ENCODE peak calls at places on chromosomes 13 and 19, in eight cellular contexts. One of them, this sample, is unnamed.

GRCh38 chr19:23698711-23699520 is 11.9 kb upstream of the ZNF675 start:
- DNase-seq in CD4-positive, alpha-beta T cell: no peak
- DNase-seq in GM23338: peak; percentile 27
- DNase-seq in Caco-2: no peak
- DNase-seq in PC-3: peak; percentile 43
- DNase-seq in A549: no peak
- DNase-seq in BJ: no peak
- DNase-seq in lower leg skin: peak; percentile 61
- DNase-seq in this sample: no peak

GRCh38 chr13:110944121-110944967 is 29.5 kb upstream of the ANKRD10 start:
- DNase-seq in CD4-positive, alpha-beta T cell: no peak
- DNase-seq in GM23338: peak; percentile 60
- DNase-seq in lower leg skin: no peak
- DNase-seq in PC-3: peak; percentile 70
- DNase-seq in A549: peak; percentile 65
- DNase-seq in Caco-2: peak; percentile 59
- DNase-seq in BJ: no peak
- DNase-seq in this sample: no peak

GRCh38 chr19:2524840-2525723 is 49.2 kb downstream of the GADD45B start:
- DNase-seq in PC-3: peak; percentile 87
- DNase-seq in GM23338: peak; percentile 43
- DNase-seq in BJ: no peak
- DNase-seq in CD4-positive, alpha-beta T cell: no peak
- DNase-seq in lower leg skin: peak; percentile 49
- DNase-seq in A549: peak; percentile 86
- DNase-seq in Caco-2: peak; percentile 49
- DNase-seq in this sample: no peak

GRCh38 chr13:49340161-49340560 is 92.4 kb downstream of the CDADC1 start:
- DNase-seq in A549: no peak
- DNase-seq in Caco-2: no peak
- DNase-seq in BJ: no peak
- DNase-seq in PC-3: no peak
- DNase-seq in lower leg skin: no peak
- DNase-seq in GM23338: no peak
- DNase-seq in CD4-positive, alpha-beta T cell: no peak
- DNase-seq in this sample: no peak

GRCh38 chr13:76641056-76641455 is 245.1 kb downstream of the KCTD12 start:
- DNase-seq in lower leg skin: no peak
- DNase-seq in BJ: no peak
- DNase-seq in Caco-2: no peak
- DNase-seq in GM23338: no peak
- DNase-seq in PC-3: no peak
- DNase-seq in CD4-positive, alpha-beta T cell: no peak
- DNase-seq in A549: no peak
- DNase-seq in this sample: no peak

GRCh38 chr13:80339841-80340642 is 884 bp downstream of the SPRY2 start:
- DNase-seq in BJ: no peak
- DNase-seq in lower leg skin: peak; percentile 41
- DNase-seq in CD4-positive, alpha-beta T cell: no peak
- DNase-seq in A549: peak; percentile 29
- DNase-seq in GM23338: peak; percentile 31
- DNase-seq in PC-3: peak; percentile 30
- DNase-seq in Caco-2: peak; percentile 69
- DNase-seq in this sample: peak; percentile 23

GRCh38 chr19:8044018-8044417 is 8.5 kb upstream of the CCL25 start:
- DNase-seq in PC-3: no peak
- DNase-seq in BJ: no peak
- DNase-seq in lower leg skin: no peak
- DNase-seq in CD4-positive, alpha-beta T cell: no peak
- DNase-seq in Caco-2: no peak
- DNase-seq in A549: no peak
- DNase-seq in GM23338: no peak
- DNase-seq in this sample: no peak

GRCh38 chr13:80962855-80963254 is 621.9 kb upstream of the SPRY2 start:
- DNase-seq in GM23338: no peak
- DNase-seq in A549: no peak
- DNase-seq in PC-3: peak; percentile 21
- DNase-seq in CD4-positive, alpha-beta T cell: no peak
- DNase-seq in BJ: no peak
- DNase-seq in lower leg skin: no peak
- DNase-seq in Caco-2: no peak
- DNase-seq in this sample: no peak

GRCh38 chr19:2538096-2538757 is 62.3 kb downstream of the GADD45B start:
- DNase-seq in A549: no peak
- DNase-seq in Caco-2: no peak
- DNase-seq in lower leg skin: no peak
- DNase-seq in CD4-positive, alpha-beta T cell: no peak
- DNase-seq in GM23338: no peak
- DNase-seq in PC-3: no peak
- DNase-seq in BJ: no peak
- DNase-seq in this sample: no peak

GRCh38 chr19:18225355-18225701 is 910 bp downstream of the PDE4C start:
- DNase-seq in BJ: no peak
- DNase-seq in lower leg skin: no peak
- DNase-seq in GM23338: no peak
- DNase-seq in CD4-positive, alpha-beta T cell: no peak
- DNase-seq in PC-3: no peak
- DNase-seq in Caco-2: no peak
- DNase-seq in A549: no peak
- DNase-seq in this sample: no peak

GRCh38 chr19:1370579-1371361 is 12.9 kb upstream of the NDUFS7 start:
- DNase-seq in CD4-positive, alpha-beta T cell: no peak
- DNase-seq in A549: no peak
- DNase-seq in BJ: no peak
- DNase-seq in lower leg skin: no peak
- DNase-seq in GM23338: no peak
- DNase-seq in Caco-2: no peak
- DNase-seq in PC-3: no peak
- DNase-seq in this sample: no peak

GRCh38 chr19:11587302-11587972 is 9.8 kb upstream of the ZNF627 start:
- DNase-seq in CD4-positive, alpha-beta T cell: peak; percentile 74
- DNase-seq in BJ: no peak
- DNase-seq in Caco-2: peak; percentile 81
- DNase-seq in A549: peak; percentile 58
- DNase-seq in PC-3: peak; percentile 85
- DNase-seq in lower leg skin: peak; percentile 65
- DNase-seq in GM23338: peak; percentile 85
- DNase-seq in this sample: peak; percentile 70

GRCh38 chr13:26658491-26658890 is 101.0 kb downstream of the WASF3 start:
- DNase-seq in GM23338: no peak
- DNase-seq in PC-3: no peak
- DNase-seq in A549: no peak
- DNase-seq in BJ: no peak
- DNase-seq in lower leg skin: no peak
- DNase-seq in Caco-2: no peak
- DNase-seq in CD4-positive, alpha-beta T cell: no peak
- DNase-seq in this sample: no peak

GRCh38 chr19:29311391-29311790 is 98.4 kb upstream of the UQCRFS1 start:
- DNase-seq in Caco-2: no peak
- DNase-seq in CD4-positive, alpha-beta T cell: no peak
- DNase-seq in GM23338: peak; percentile 39
- DNase-seq in A549: no peak
- DNase-seq in BJ: no peak
- DNase-seq in PC-3: no peak
- DNase-seq in lower leg skin: no peak
- DNase-seq in this sample: no peak

GRCh38 chr19:6754136-6754535 is 13.1 kb downstream of the SH2D3A start:
- DNase-seq in PC-3: no peak
- DNase-seq in lower leg skin: no peak
- DNase-seq in CD4-positive, alpha-beta T cell: no peak
- DNase-seq in Caco-2: no peak
- DNase-seq in GM23338: no peak
- DNase-seq in BJ: no peak
- DNase-seq in A549: no peak
- DNase-seq in this sample: no peak

GRCh38 chr19:6754653-6755463 is 12.4 kb downstream of the SH2D3A start:
- DNase-seq in BJ: no peak
- DNase-seq in CD4-positive, alpha-beta T cell: no peak
- DNase-seq in Caco-2: no peak
- DNase-seq in GM23338: no peak
- DNase-seq in A549: no peak
- DNase-seq in PC-3: no peak
- DNase-seq in lower leg skin: no peak
- DNase-seq in this sample: no peak

GRCh38 chr19:6751189-6751588 is 11.7 kb downstream of the TRIP10 start:
- DNase-seq in CD4-positive, alpha-beta T cell: no peak
- DNase-seq in BJ: no peak
- DNase-seq in GM23338: no peak
- DNase-seq in Caco-2: peak; percentile 29
- DNase-seq in PC-3: no peak
- DNase-seq in A549: no peak
- DNase-seq in lower leg skin: no peak
- DNase-seq in this sample: no peak

GRCh38 chr19:6752257-6753177 is 13.0 kb downstream of the TRIP10 start:
- DNase-seq in BJ: no peak
- DNase-seq in lower leg skin: no peak
- DNase-seq in Caco-2: peak; percentile 95
- DNase-seq in A549: no peak
- DNase-seq in PC-3: no peak
- DNase-seq in GM23338: peak; percentile 91
- DNase-seq in CD4-positive, alpha-beta T cell: no peak
- DNase-seq in this sample: peak; percentile 78

GRCh38 chr19:6753178-6754031 is 13.8 kb downstream of the SH2D3A start:
- DNase-seq in GM23338: peak; percentile 99
- DNase-seq in CD4-positive, alpha-beta T cell: peak; percentile 62
- DNase-seq in BJ: no peak
- DNase-seq in PC-3: peak; percentile 54
- DNase-seq in lower leg skin: peak; percentile 73
- DNase-seq in A549: peak; percentile 81
- DNase-seq in Caco-2: peak; percentile 97
- DNase-seq in this sample: peak; percentile 74
- TF ChIP-seq CTCF in GM23338: peak; percentile 53
- TF ChIP-seq CTCF in CD4-positive, alpha-beta T cell: peak; percentile 59
- TF ChIP-seq CTCF in BJ: peak; percentile 48
- TF ChIP-seq CTCF in PC-3: no peak
- TF ChIP-seq CTCF in lower leg skin: no peak
- TF ChIP-seq CTCF in A549: no peak
- TF ChIP-seq CTCF in Caco-2: peak; percentile 45
- TF ChIP-seq CTCF in this sample: peak; percentile 49

GRCh38 chr13:70960841-70961443 is 852.7 kb upstream of the KLHL1 start:
- DNase-seq in lower leg skin: no peak
- DNase-seq in Caco-2: peak; percentile 54
- DNase-seq in A549: peak; percentile 14
- DNase-seq in BJ: no peak
- DNase-seq in CD4-positive, alpha-beta T cell: no peak
- DNase-seq in PC-3: peak; percentile 51
- DNase-seq in GM23338: peak; percentile 26
- DNase-seq in this sample: no peak
- TF ChIP-seq CTCF in lower leg skin: no peak
- TF ChIP-seq CTCF in Caco-2: peak; percentile 82
- TF ChIP-seq CTCF in A549: peak; percentile 48
- TF ChIP-seq CTCF in BJ: peak; percentile 51
- TF ChIP-seq CTCF in CD4-positive, alpha-beta T cell: peak; percentile 31
- TF ChIP-seq CTCF in PC-3: peak; percentile 75
- TF ChIP-seq CTCF in GM23338: peak; percentile 63
- TF ChIP-seq CTCF in this sample: peak; percentile 63

GRCh38 chr19:27774337-27774736 is 1438.6 kb downstream of the UQCRFS1 start:
- DNase-seq in lower leg skin: no peak
- DNase-seq in A549: peak; percentile 70
- DNase-seq in Caco-2: peak; percentile 47
- DNase-seq in BJ: no peak
- DNase-seq in CD4-positive, alpha-beta T cell: no peak
- DNase-seq in PC-3: peak; percentile 9
- DNase-seq in GM23338: peak; percentile 67
- DNase-seq in this sample: no peak
- TF ChIP-seq CTCF in lower leg skin: no peak
- TF ChIP-seq CTCF in A549: no peak
- TF ChIP-seq CTCF in Caco-2: peak; percentile 36
- TF ChIP-seq CTCF in BJ: peak; percentile 28
- TF ChIP-seq CTCF in CD4-positive, alpha-beta T cell: no peak
- TF ChIP-seq CTCF in PC-3: no peak
- TF ChIP-seq CTCF in GM23338: peak; percentile 32
- TF ChIP-seq CTCF in this sample: no peak

GRCh38 chr19:43555185-43555770 is 20.0 kb downstream of the XRCC1 start:
- DNase-seq in Caco-2: peak; percentile 84
- DNase-seq in CD4-positive, alpha-beta T cell: peak; percentile 83
- DNase-seq in GM23338: peak; percentile 93
- DNase-seq in A549: peak; percentile 78
- DNase-seq in BJ: no peak
- DNase-seq in lower leg skin: peak; percentile 50
- DNase-seq in PC-3: peak; percentile 56
- DNase-seq in this sample: peak; percentile 65
- TF ChIP-seq CTCF in Caco-2: peak; percentile 90
- TF ChIP-seq CTCF in CD4-positive, alpha-beta T cell: peak; percentile 82
- TF ChIP-seq CTCF in GM23338: peak; percentile 89
- TF ChIP-seq CTCF in A549: peak; percentile 81
- TF ChIP-seq CTCF in BJ: peak; percentile 92
- TF ChIP-seq CTCF in lower leg skin: no peak
- TF ChIP-seq CTCF in PC-3: peak; percentile 71
- TF ChIP-seq CTCF in this sample: peak; percentile 71